ENCODE peak calls at places on chromosomes 7 and 10, in five cellular contexts. I is chondrocyte, F is fibroblast of pulmonary artery, G is lower leg skin, O is GM12865. U is an unnamed sample.

GRCh38 chr10:19488592-19489280 is 327.5 kb upstream of the PLXDC2 start:
- DNase-seq in O (no peak), F (no peak), I (peak; percentile 79), G (peak; percentile 87), U (no peak)

GRCh38 chr7:99190359-99191009 is 17.4 kb downstream of the KPNA7 start:
- DNase-seq in F (no peak), G (no peak), I (no peak), O (peak; percentile 35), U (no peak)

GRCh38 chr10:24814568-24815313 is 91.1 kb upstream of the ARHGAP21 start:
- DNase-seq in F (peak; percentile 57), G (no peak), O (no peak), I (no peak), U (no peak)

GRCh38 chr10:117502421-117503169 is 40.0 kb upstream of the EMX2 start:
- DNase-seq in O (no peak), I (no peak), F (no peak), G (peak; percentile 77), U (no peak)

GRCh38 chr7:77426521-77427051 is 10.4 kb upstream of the GSAP start:
- DNase-seq in G (no peak), O (no peak), F (peak; percentile 54), I (no peak), U (no peak)

GRCh38 chr7:96052860-96053452 is 268.9 kb downstream of the SLC25A13 start:
- DNase-seq in F (no peak), G (no peak), I (no peak), O (no peak), U (no peak)

GRCh38 chr7:35754741-35755140 is 46.1 kb upstream of the SEPTIN7 start:
- DNase-seq in O (no peak), I (no peak), F (peak; percentile 76), G (no peak), U (no peak)

GRCh38 chr10:67837519-67838314 is at the start of gene DNAJC12:
- DNase-seq in F (peak; percentile 82), O (peak; percentile 24), G (no peak), I (no peak), U (no peak)

GRCh38 chr7:113140956-113141355 is 22.6 kb upstream of the SMIM30 start:
- DNase-seq in F (no peak), I (no peak), G (no peak), O (no peak), U (no peak)

DNA sequence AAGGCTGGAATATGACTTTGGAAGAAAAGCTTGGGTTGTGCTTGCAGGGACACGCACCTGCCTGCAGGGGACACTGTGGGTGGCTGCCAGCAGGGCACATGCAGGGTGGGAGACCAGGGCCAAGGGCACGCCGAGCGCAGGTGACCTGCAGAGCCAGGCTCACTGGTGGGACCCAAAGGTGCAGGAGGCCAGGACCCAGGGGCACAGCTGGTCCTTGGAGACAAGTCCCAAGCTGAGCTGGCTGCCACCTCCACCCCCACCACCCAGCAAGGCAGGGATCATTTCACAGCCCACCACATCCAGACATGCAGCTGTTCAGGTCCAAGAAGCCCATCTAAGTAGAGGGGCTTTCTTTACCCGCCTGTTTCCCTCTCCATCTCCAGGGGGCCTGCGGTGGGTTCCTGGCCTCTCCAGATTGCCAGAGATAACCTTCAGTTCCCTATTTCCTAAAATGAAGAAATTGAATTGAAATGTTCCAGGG is 13.8 kb upstream of the CLIP2 start:
- DNase-seq in I (no peak), F (no peak), G (no peak), O (peak; percentile 51), U (no peak)
- TF ChIP-seq CTCF in I (peak; percentile 71), F (peak; percentile 55), G (no peak), O (peak; percentile 72), U (no peak)

GRCh38 chr7:135232720-135233119 is 918 bp upstream of the STRA8 start:
- DNase-seq in O (no peak), I (no peak), G (peak; percentile 78), F (no peak), U (no peak)
- TF ChIP-seq CTCF in O (peak; percentile 21), I (peak; percentile 56), G (no peak), F (peak; percentile 7), U (no peak)

GRCh38 chr7:8147760-8148463 is 114.1 kb downstream of the ICA1 start:
- DNase-seq in I (no peak), F (no peak), O (no peak), G (no peak), U (no peak)

GRCh38 chr7:8143151-8143874 is 118.7 kb downstream of the ICA1 start:
- DNase-seq in G (no peak), I (no peak), O (peak; percentile 69), F (no peak), U (no peak)

GRCh38 chr7:8144856-8145255 is 117.1 kb downstream of the ICA1 start:
- DNase-seq in O (no peak), G (no peak), I (no peak), F (no peak), U (no peak)

GRCh38 chr7:8147004-8147403 is 115.0 kb downstream of the ICA1 start:
- DNase-seq in O (no peak), I (no peak), F (no peak), G (no peak), U (no peak)

GRCh38 chr7:8146156-8146555 is 115.8 kb downstream of the ICA1 start:
- DNase-seq in F (no peak), I (no peak), G (no peak), O (no peak), U (no peak)
- TF ChIP-seq CTCF in F (no peak), I (no peak), G (no peak), O (no peak), U (no peak)

GRCh38 chr7:137592232-137592896 is 248.8 kb upstream of the PTN start:
- DNase-seq in F (peak; percentile 90), O (peak; percentile 56), I (no peak), G (no peak), U (no peak)
- TF ChIP-seq CTCF in F (peak; percentile 90), O (peak; percentile 66), I (peak; percentile 95), G (no peak), U (no peak)

DNA sequence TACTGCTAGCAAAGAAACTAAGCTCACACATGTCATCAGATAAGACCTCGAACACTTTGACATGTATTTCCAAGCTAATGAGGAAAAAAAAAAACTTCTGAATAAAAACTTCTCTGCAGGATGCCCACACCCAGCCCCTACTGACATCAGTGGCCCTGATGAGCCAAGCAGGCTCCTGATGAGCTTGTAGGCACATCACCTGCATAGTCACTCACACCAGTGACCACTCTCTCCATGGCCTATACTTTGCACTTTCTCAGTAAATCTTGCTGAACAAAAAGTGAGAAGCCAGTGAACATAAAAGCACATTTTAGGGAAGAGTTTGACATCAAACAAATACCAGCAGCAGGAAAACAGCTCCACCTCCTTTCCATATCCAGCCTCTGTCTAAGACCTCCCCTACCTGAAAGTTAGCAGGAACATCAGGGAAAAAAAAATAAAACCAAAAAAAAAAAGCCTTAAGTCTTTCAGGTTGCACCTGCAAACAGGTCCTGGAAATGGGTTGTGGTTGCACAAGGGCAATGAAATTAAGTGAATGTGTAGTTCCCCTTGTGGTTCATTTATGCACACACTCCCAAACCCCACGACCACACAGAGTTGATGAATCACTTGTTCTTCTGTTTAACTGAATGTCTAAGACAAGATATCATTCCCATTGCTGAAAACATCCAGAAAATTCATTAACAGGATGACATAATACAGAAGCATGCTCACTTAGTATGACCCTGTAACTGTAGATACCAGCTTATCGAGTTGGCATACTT is 205.2 kb upstream of the PDE1C start:
- DNase-seq in F (no peak), O (peak; percentile 49), I (no peak), G (no peak), U (no peak)
- TF ChIP-seq CTCF in F (no peak), O (no peak), I (no peak), G (no peak), U (no peak)

DNA sequence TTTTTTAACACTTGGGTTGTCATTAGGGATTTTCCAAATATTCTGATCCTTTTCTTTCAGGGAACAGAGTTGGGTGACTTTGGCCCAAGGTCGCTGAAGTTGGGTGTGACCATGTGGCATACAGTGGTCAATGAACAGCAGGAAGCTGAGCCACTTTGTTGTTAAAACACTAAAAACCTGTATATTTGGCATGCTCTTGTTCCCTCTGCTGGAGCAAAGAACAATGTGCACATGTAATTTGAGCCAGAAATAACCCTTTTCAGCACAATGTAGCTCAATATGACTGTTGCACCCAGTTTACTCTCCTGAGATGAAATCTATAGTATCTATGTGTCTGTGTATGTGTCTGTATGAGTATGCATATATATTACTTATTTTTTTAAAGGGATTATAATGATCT is 74.9 kb downstream of the ADCYAP1R1 start:
- DNase-seq in G (no peak), F (peak; percentile 31), O (no peak), I (no peak), U (no peak)
- TF ChIP-seq CTCF in G (no peak), F (peak; percentile 37), O (no peak), I (peak; percentile 78), U (no peak)